ENCODE peak calls at places on chromosomes 13 and 19, in eight cellular contexts. G, R, E, A, H, W, D and I are unnamed samples.

GRCh38 chr13:98221234-98221633 is 44.2 kb upstream of the RNF113B start:
- DNase-seq in G (no peak), R (no peak), E (no peak), A (no peak), H (no peak), W (no peak), D (no peak), I (no peak)

GRCh38 chr13:31920301-31920818 is 111.2 kb upstream of the FRY start:
- DNase-seq in G (no peak), R (no peak), E (no peak), A (no peak), H (no peak), W (no peak), D (no peak), I (no peak)

GRCh38 chr19:2805261-2805900 is 14.3 kb upstream of the ZNF554 start:
- DNase-seq in G (no peak), R (no peak), E (no peak), A (no peak), H (no peak), W (no peak), D (no peak), I (no peak)

GRCh38 chr19:50496189-50497029 is 14.6 kb downstream of the JOSD2 start:
- DNase-seq in G (no peak), R (no peak), E (no peak), A (no peak), H (no peak), W (no peak), D (no peak), I (no peak)

GRCh38 chr13:40344270-40345148 is 321.9 kb downstream of the FOXO1 start:
- DNase-seq in G (no peak), R (no peak), E (no peak), A (no peak), H (no peak), W (no peak), D (no peak), I (no peak)

GRCh38 chr13:75226092-75226491 is 255.9 kb downstream of the TBC1D4 start:
- DNase-seq in G (no peak), R (no peak), E (no peak), A (no peak), H (no peak), W (no peak), D (no peak), I (no peak)

GRCh38 chr13:48505597-48506091 is 27.2 kb downstream of the RCBTB2 start:
- DNase-seq in G (peak), R (no peak), E (no peak), A (no peak), H (peak), W (peak), D (peak), I (no peak)

GRCh38 chr13:113879017-113879416 is 15.1 kb upstream of the GAS6 start:
- DNase-seq in G (no peak), R (no peak), E (no peak), A (no peak), H (no peak), W (no peak), D (no peak), I (no peak)

GRCh38 chr19:39167461-39168257 is 29.1 kb upstream of the NCCRP1 start:
- DNase-seq in G (no peak), R (no peak), E (no peak), A (peak), H (peak), W (no peak), D (no peak), I (no peak)

GRCh38 chr19:8108560-8109445 is 40.6 kb downstream of the FBN3 start:
- DNase-seq in G (no peak), R (no peak), E (no peak), A (no peak), H (no peak), W (no peak), D (no peak), I (no peak)

GRCh38 chr19:19642506-19643157 is 825 bp downstream of the GMIP start:
- DNase-seq in G (peak), R (no peak), E (no peak), A (no peak), H (no peak), W (peak), D (no peak), I (peak)

GRCh38 chr19:10861118-10861651 is 10.2 kb upstream of the CARM1 start:
- DNase-seq in G (peak), R (no peak), E (no peak), A (no peak), H (no peak), W (peak), D (peak), I (no peak)

GRCh38 chr19:12052571-12053169 is at the start of gene ZNF878:
- DNase-seq in G (peak), R (no peak), E (no peak), A (peak), H (peak), W (peak), D (peak), I (no peak)

GRCh38 chr19:38877781-38878574 is at the start of gene RINL:
- DNase-seq in G (peak), R (peak), E (no peak), A (peak), H (peak), W (peak), D (peak), I (peak)